ENCODE peak calls at places on chromosomes 6 and 20, in seven cellular contexts. B is astrocyte of the hippocampus, U is T-helper 1 cell, S is aorta, R is RPMI7951, P is hypothalamus, A is nephron progenitor cell. X is an unnamed sample.

GRCh38 chr20:53513489-53514298 is 79.9 kb downstream of the ZNF217 start:
- DNase-seq in P (no peak), B (no peak), S (no peak), R (no peak), U (no peak), A (no peak), X (no peak)

GRCh38 chr20:47737923-47738322 is 47.4 kb downstream of the SULF2 start:
- DNase-seq in U (no peak), R (no peak), A (no peak), B (no peak), P (no peak), S (no peak), X (no peak)

GRCh38 chr6:29490055-29490454 is 2.3 kb upstream of the MAS1L start:
- DNase-seq in B (no peak), U (no peak), S (no peak), A (no peak), P (no peak), R (no peak), X (no peak)

GRCh38 chr6:13741358-13741757 is 29.7 kb upstream of the RANBP9 start:
- DNase-seq in P (peak), R (no peak), S (no peak), B (no peak), A (no peak), U (no peak), X (no peak)

GRCh38 chr6:149031545-149032317 is 284.9 kb downstream of the UST start:
- DNase-seq in P (peak), R (peak), S (no peak), A (no peak), B (peak), U (no peak), X (peak)

GRCh38 chr20:48012401-48012974 is 227.2 kb upstream of the SULF2 start:
- DNase-seq in A (no peak), R (peak), B (peak), S (no peak), U (no peak), P (no peak), X (peak)

GRCh38 chr6:34004706-34005105 is 141.2 kb downstream of the GRM4 start:
- DNase-seq in S (no peak), B (no peak), R (no peak), U (no peak), P (no peak), A (no peak), X (no peak)

GRCh38 chr6:118370722-118371121 is 177.4 kb upstream of the PLN start:
- DNase-seq in R (no peak), A (no peak), U (no peak), P (no peak), B (peak), S (no peak), X (no peak)

GRCh38 chr6:154989457-154989856 is 5.7 kb upstream of the TIAM2 start:
- DNase-seq in B (no peak), P (peak), U (no peak), A (no peak), R (no peak), S (no peak), X (no peak)

GRCh38 chr20:18188446-18188845 is 50.8 kb downstream of the KAT14 start:
- DNase-seq in R (no peak), S (no peak), A (no peak), B (no peak), P (no peak), U (no peak), X (no peak)

GRCh38 chr6:46380152-46380807 is 111.0 kb downstream of the RCAN2 start:
- DNase-seq in R (no peak), A (no peak), U (no peak), B (no peak), S (no peak), P (no peak), X (peak)

GRCh38 chr20:46361386-46361785 is 45.0 kb downstream of the ELMO2 start:
- DNase-seq in P (no peak), S (no peak), A (no peak), B (no peak), R (no peak), U (peak), X (no peak)

GRCh38 chr6:113630365-113630737 is 226.8 kb upstream of the MARCKS start:
- DNase-seq in P (no peak), U (no peak), B (no peak), S (no peak), A (no peak), R (no peak), X (peak)

GRCh38 chr6:34534656-34535055 is 21.5 kb downstream of the SPDEF start:
- DNase-seq in B (no peak), P (no peak), U (no peak), R (no peak), A (no peak), S (no peak), X (no peak)

X was measured in Daoy.